ENCODE peak calls at places on chromosome 10, in six cellular contexts. P is fibroblast of mammary gland, Y is ovary, V is body of pancreas, A is endothelial cell, L is pancreas. M is an unnamed sample.

GRCh38 chr10:118504044-118504944 is 91.2 kb downstream of the PRLHR start:
- DNase-seq in Y (no peak), A (no peak), P (peak; percentile 88), V (no peak), L (no peak), M (no peak)

GRCh38 chr10:47380341-47381215 is 3.5 kb downstream of the ZNF488 start:
- DNase-seq in A (peak; percentile 1), L (no peak), Y (no peak), V (peak; percentile 81), P (no peak), M (peak; percentile 40)

GRCh38 chr10:102420443-102420809 is 210 bp upstream of the FBXL15 start:
- DNase-seq in V (peak; percentile 95), P (no peak), L (no peak), Y (no peak), A (no peak), M (no peak)

GRCh38 chr10:26057466-26057865 is 123.4 kb downstream of the MYO3A start:
- DNase-seq in P (no peak), A (no peak), V (no peak), Y (no peak), L (no peak), M (no peak)

GRCh38 chr10:47287365-47287802 is 12.6 kb upstream of the GDF10 start:
- DNase-seq in P (no peak), A (no peak), V (peak; percentile 86), L (peak; percentile 78), Y (no peak), M (peak; percentile 54)

GRCh38 chr10:88865281-88865876 is 13.7 kb upstream of the ANKRD22 start:
- DNase-seq in L (no peak), A (no peak), Y (no peak), P (peak; percentile 35), V (no peak), M (no peak)

GRCh38 chr10:53223846-53224245 is 451.3 kb upstream of the MBL2 start:
- DNase-seq in P (no peak), Y (no peak), A (no peak), V (no peak), L (no peak), M (no peak)

GRCh38 chr10:72170263-72170662 is 45.5 kb upstream of the ANAPC16 start:
- DNase-seq in P (no peak), A (no peak), L (peak; percentile 31), V (peak; percentile 25), Y (no peak), M (no peak)

GRCh38 chr10:83617692-83618325 is 521.5 kb upstream of the GHITM start:
- DNase-seq in P (no peak), L (no peak), Y (no peak), A (no peak), V (no peak), M (no peak)

GRCh38 chr10:101817542-101818118 is 614 bp downstream of the OGA start:
- DNase-seq in P (peak; percentile 98), L (peak; percentile 81), A (no peak), V (peak; percentile 85), Y (peak; percentile 89), M (no peak)

GRCh38 chr10:1267568-1267967 is 211.4 kb downstream of the WDR37 start:
- DNase-seq in L (no peak), A (no peak), V (no peak), P (no peak), Y (no peak), M (no peak)

GRCh38 chr10:23994459-23995046 is 214.4 kb upstream of the KIAA1217 start:
- DNase-seq in L (peak; percentile 54), P (peak; percentile 57), Y (peak; percentile 64), V (peak; percentile 86), A (peak; percentile 80), M (peak; percentile 73)

GRCh38 chr10:69009360-69009759 is 20.8 kb downstream of the KIFBP start:
- DNase-seq in Y (no peak), P (peak; percentile 90), A (no peak), L (no peak), V (no peak), M (no peak)

GRCh38 chr10:75754096-75754495 is 322.7 kb downstream of the LRMDA start:
- DNase-seq in A (no peak), L (no peak), Y (no peak), P (no peak), V (no peak), M (no peak)

GRCh38 chr10:102945449-102945848 is 27.4 kb downstream of the CNNM2 start:
- DNase-seq in Y (no peak), L (no peak), P (no peak), V (no peak), A (no peak), M (no peak)

GRCh38 chr10:70370766-70371165 is 11.7 kb downstream of the LRRC20 start:
- DNase-seq in P (no peak), A (no peak), L (no peak), Y (no peak), V (no peak), M (no peak)

GRCh38 chr10:48439031-48439430 is 132.6 kb downstream of the MAPK8 start:
- DNase-seq in A (no peak), V (no peak), L (no peak), Y (no peak), P (peak; percentile 53), M (no peak)

GRCh38 chr10:76287856-76288255 is 856.4 kb downstream of the LRMDA start:
- DNase-seq in Y (no peak), P (peak; percentile 62), A (no peak), V (no peak), L (no peak), M (no peak)

GRCh38 chr10:71324743-71325142 is 5.7 kb downstream of the SLC29A3 start:
- DNase-seq in P (no peak), V (no peak), A (no peak), L (no peak), Y (no peak), M (no peak)

GRCh38 chr10:94916423-94916822 is 22.0 kb upstream of the CYP2C9 start:
- DNase-seq in V (no peak), P (no peak), L (no peak), A (no peak), Y (no peak), M (no peak)

DNA sequence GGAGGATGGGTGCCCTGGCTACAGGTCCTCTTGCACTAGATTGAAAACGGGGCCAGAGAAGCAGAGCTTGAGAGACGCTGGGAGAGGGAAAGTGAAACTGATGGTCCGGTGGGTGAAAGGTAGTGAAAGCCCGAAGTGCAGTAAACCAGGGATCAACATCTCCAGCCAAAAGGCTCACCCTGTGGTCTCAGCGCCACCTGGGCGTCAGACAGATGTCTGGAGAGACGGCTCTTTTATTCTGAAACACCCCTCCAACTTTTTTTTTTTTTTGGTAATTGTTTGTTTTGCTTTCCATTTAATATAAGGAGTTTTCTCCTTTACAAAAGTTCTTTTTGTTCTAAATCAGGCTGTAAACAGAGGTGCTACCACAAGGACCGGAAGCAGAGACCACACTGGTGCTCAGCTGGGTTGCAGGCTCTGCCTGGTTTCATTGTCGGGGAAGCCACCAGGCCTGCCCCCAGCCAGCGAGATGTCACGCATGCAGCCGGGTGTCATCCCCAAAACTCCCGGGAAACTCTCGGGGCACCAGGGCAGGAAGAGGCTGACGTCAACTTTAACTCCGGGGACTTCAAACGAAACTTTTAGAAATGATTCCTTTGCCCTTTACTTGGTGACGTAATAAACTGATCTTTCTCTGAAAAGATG is 11.2 kb downstream of the IL2RA start:
- DNase-seq in Y (peak; percentile 70), V (peak; percentile 61), L (peak; percentile 26), P (peak; percentile 65), A (no peak), M (no peak)
- TF ChIP-seq CTCF in Y (no peak), V (peak; percentile 41), L (no peak), P (peak; percentile 25), A (no peak), M (no peak)

DNA sequence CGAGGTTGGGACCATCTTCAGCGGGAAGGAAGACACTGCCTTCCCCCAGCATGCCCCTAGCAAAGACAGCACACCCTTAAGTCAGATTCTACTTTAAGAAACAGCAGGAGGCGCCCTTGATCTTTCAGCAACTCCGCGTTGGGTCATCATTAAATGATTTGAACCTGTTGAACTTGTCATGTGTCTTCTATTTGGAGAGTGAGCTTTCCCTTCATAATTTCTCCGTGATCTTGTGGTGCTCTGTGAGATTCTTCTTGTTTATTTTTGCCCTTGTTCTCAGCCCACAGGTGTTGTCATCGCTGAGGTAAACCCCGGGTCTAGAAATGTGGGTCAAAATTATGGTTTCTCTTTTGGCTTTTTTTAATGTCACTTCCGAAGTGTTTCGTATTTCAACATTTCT is 49.5 kb upstream of the PITRM1 start:
- DNase-seq in A (peak; percentile 28), Y (no peak), L (no peak), V (no peak), P (peak; percentile 88), M (no peak)
- TF ChIP-seq CTCF in A (no peak), Y (no peak), L (no peak), V (no peak), P (peak; percentile 47), M (peak; percentile 39)

DNA sequence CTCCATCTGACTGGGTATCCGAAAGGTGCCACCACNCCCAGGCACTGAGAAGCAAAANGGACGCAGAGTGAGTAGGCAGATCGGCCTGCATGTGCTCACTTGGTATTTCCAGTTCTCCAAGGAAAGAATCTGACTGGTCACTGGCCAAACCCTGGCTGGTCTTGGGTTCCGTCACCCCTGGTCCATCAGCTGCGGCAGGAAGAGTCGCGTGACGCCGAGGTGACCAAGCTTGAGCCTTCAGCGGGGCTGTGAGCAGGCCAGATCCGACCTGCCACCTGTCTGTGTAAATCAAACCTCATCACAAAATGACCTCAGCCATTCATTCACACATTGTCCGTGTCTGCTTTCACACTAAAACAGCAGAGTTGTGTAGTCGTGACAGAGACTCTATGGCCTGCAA is 28.8 kb upstream of the CHST15 start:
- DNase-seq in Y (no peak), A (no peak), L (no peak), V (no peak), P (no peak), M (no peak)
- TF ChIP-seq CTCF in Y (no peak), A (no peak), L (no peak), V (no peak), P (no peak), M (no peak)

GRCh38 chr10:51993475-51993874 is 294.1 kb upstream of the CSTF2T start:
- DNase-seq in P (no peak), Y (no peak), L (no peak), A (no peak), V (no peak), M (no peak)
- TF ChIP-seq CTCF in P (no peak), Y (no peak), L (no peak), A (no peak), V (no peak), M (no peak)